ENCODE peak calls at places on chromosome 3, in six cellular contexts. Q is posterior vena cava; V is HuH-7.5; A is natural killer cell treated with Interleukin-12 subunit alpha and Interleukin-12 subunit beta and Interleukin-15 and Interleukin-18, amount 100 ng/mL, for 72 hours; D is left ventricle myocardium superior; U is CD8-positive, alpha-beta memory T cell. L is an unnamed sample.
A peak's percentile ranks its signal among the peaks of the same experiment; 100 is the strongest.

GRCh38 chr3:3802021-3802420 is 2.8 kb downstream of the LRRN1 start:
- DNase-seq in D (no peak), U (no peak), Q (no peak), V (no peak), A (no peak), L (no peak)

GRCh38 chr3:147256739-147257138 is 149.6 kb downstream of the ZIC4 start:
- DNase-seq in U (no peak), D (no peak), Q (no peak), A (no peak), V (no peak), L (no peak)

GRCh38 chr3:168615489-168616020 is 519.8 kb upstream of the GOLIM4 start:
- DNase-seq in Q (no peak), U (no peak), D (no peak), V (no peak), A (no peak), L (no peak)

GRCh38 chr3:132660056-132660744 is at the start of gene UBA5:
- DNase-seq in A (peak; percentile 80), U (peak; percentile 55), Q (peak; percentile 91), V (peak; percentile 52), D (peak; percentile 83), L (peak; percentile 60)

GRCh38 chr3:44970916-44971490 is 5.0 kb downstream of the ZDHHC3 start:
- DNase-seq in D (no peak), U (no peak), A (no peak), V (no peak), Q (no peak), L (no peak)

GRCh38 chr3:39910828-39911464 is 101.5 kb downstream of the MYRIP start:
- DNase-seq in A (no peak), V (no peak), Q (no peak), U (no peak), D (no peak), L (no peak)

GRCh38 chr3:129428020-129428381 is 435 bp downstream of the EFCAB12 start:
- DNase-seq in D (no peak), V (no peak), Q (no peak), U (no peak), A (no peak), L (no peak)

GRCh38 chr3:100080573-100080972 is 33.7 kb downstream of the FILIP1L start:
- DNase-seq in V (no peak), Q (no peak), U (no peak), A (no peak), D (no peak), L (no peak)

GRCh38 chr3:53329933-53330332 is 17.4 kb downstream of the DCP1A start:
- DNase-seq in V (no peak), Q (no peak), U (no peak), D (no peak), A (no peak), L (no peak)

GRCh38 chr3:12135029-12135634 is 23.6 kb downstream of the TIMP4 start:
- DNase-seq in Q (peak; percentile 92), A (no peak), V (peak; percentile 52), D (peak; percentile 85), U (peak; percentile 34), L (peak; percentile 52)

GRCh38 chr3:10964537-10965167 is 27.9 kb upstream of the SLC6A1 start:
- DNase-seq in D (no peak), A (no peak), Q (no peak), V (peak; percentile 77), U (no peak), L (no peak)

GRCh38 chr3:79866162-79866561 is 98.4 kb upstream of the ROBO1 start:
- DNase-seq in U (no peak), D (no peak), A (no peak), V (no peak), Q (no peak), L (no peak)

GRCh38 chr3:124467980-124468902 is 262.0 kb upstream of the UMPS start:
- DNase-seq in Q (no peak), D (peak; percentile 49), U (no peak), V (peak; percentile 56), A (no peak), L (peak; percentile 15)

GRCh38 chr3:127275287-127275781 is 12.5 kb downstream of the PRR20G start:
- DNase-seq in D (no peak), U (no peak), A (no peak), Q (no peak), V (no peak), L (no peak)

GRCh38 chr3:24854748-24855147 is 360.1 kb upstream of the THRB start:
- DNase-seq in A (no peak), U (no peak), V (no peak), D (no peak), Q (no peak), L (no peak)

GRCh38 chr3:141441381-141442365 is 45.2 kb upstream of the RASA2 start:
- DNase-seq in D (peak; percentile 79), A (peak; percentile 82), U (peak; percentile 66), V (peak; percentile 45), Q (peak; percentile 89), L (peak; percentile 83)

GRCh38 chr3:149020839-149021252 is 29.5 kb downstream of the GYG1 start:
- DNase-seq in V (no peak), U (no peak), A (no peak), Q (no peak), D (no peak), L (no peak)

GRCh38 chr3:188123170-188123920 is 30.6 kb upstream of the LPP start:
- DNase-seq in Q (no peak), D (no peak), V (no peak), U (no peak), A (no peak), L (peak; percentile 50)

GRCh38 chr3:7484636-7485035 is 623.7 kb downstream of the GRM7 start:
- DNase-seq in V (no peak), Q (no peak), D (no peak), A (no peak), U (no peak), L (no peak)

GRCh38 chr3:168977696-168978374 is 685.7 kb downstream of the MECOM start:
- DNase-seq in U (no peak), A (no peak), Q (no peak), D (no peak), V (no peak), L (no peak)

GRCh38 chr3:30578479-30578878 is 27.9 kb upstream of the TGFBR2 start:
- DNase-seq in Q (peak; percentile 86), A (no peak), U (no peak), D (no peak), V (no peak), L (peak; percentile 87)

GRCh38 chr3:64151335-64151871 is 73.9 kb downstream of the PRICKLE2 start:
- DNase-seq in V (no peak), D (no peak), Q (no peak), A (no peak), U (no peak), L (peak; percentile 43)

L was measured in MV-4-11.